ENCODE peak calls at places on chromosomes 12 and 14, in four cellular contexts. One of them, this sample, is unnamed. For H3K4me1, H3K27me3 and H3K9me3, the result is how much of the 10 kb centered on the place peaks cover.

GRCh38 chr14:97757491-97757890 is 960.3 kb downstream of the VRK1 start:
- DNase-seq in endodermal cell: no peak
- DNase-seq in stomach: no peak
- DNase-seq in hepatocyte: no peak
- DNase-seq in this sample: no peak

GRCh38 chr14:22925513-22925912 is 3.7 kb downstream of the PRMT5 start:
- DNase-seq in hepatocyte: no peak
- DNase-seq in endodermal cell: no peak
- DNase-seq in stomach: no peak
- DNase-seq in this sample: no peak

GRCh38 chr14:74963705-74964271 is 8.4 kb upstream of the PGF start:
- DNase-seq in endodermal cell: no peak
- DNase-seq in stomach: no peak
- DNase-seq in hepatocyte: no peak
- DNase-seq in this sample: no peak

GRCh38 chr12:94659531-94659930 is 9.2 kb upstream of the TMCC3 start:
- DNase-seq in stomach: no peak
- DNase-seq in endodermal cell: no peak
- DNase-seq in hepatocyte: no peak
- DNase-seq in this sample: no peak

GRCh38 chr12:70366581-70367267 is 634 bp downstream of the KCNMB4 start:
- DNase-seq in hepatocyte: peak
- DNase-seq in stomach: peak
- DNase-seq in endodermal cell: peak
- DNase-seq in this sample: peak

GRCh38 chr14:99881011-99881410 is 87.8 kb downstream of the EML1 start:
- DNase-seq in endodermal cell: no peak
- DNase-seq in stomach: no peak
- DNase-seq in hepatocyte: no peak
- DNase-seq in this sample: no peak

GRCh38 chr12:52277486-52278245 is 3.2 kb downstream of the KRT86 start:
- DNase-seq in hepatocyte: no peak
- DNase-seq in stomach: peak
- DNase-seq in endodermal cell: peak
- DNase-seq in this sample: no peak

GRCh38 chr14:94936411-94936892 is 166.5 kb upstream of the GSC start:
- DNase-seq in endodermal cell: no peak
- DNase-seq in stomach: peak
- DNase-seq in hepatocyte: peak
- DNase-seq in this sample: peak

GRCh38 chr12:67701121-67701520 is 52.6 kb downstream of the DYRK2 start:
- DNase-seq in stomach: no peak
- DNase-seq in hepatocyte: no peak
- DNase-seq in endodermal cell: no peak
- DNase-seq in this sample: no peak

GRCh38 chr12:1496162-1496925 is 98.0 kb downstream of the FBXL14 start:
- DNase-seq in hepatocyte: no peak
- DNase-seq in stomach: peak
- DNase-seq in endodermal cell: peak
- DNase-seq in this sample: no peak

GRCh38 chr14:88437659-88438058 is 52.2 kb downstream of the SPATA7 start:
- DNase-seq in endodermal cell: no peak
- DNase-seq in hepatocyte: no peak
- DNase-seq in stomach: no peak
- DNase-seq in this sample: no peak

GRCh38 chr14:95311752-95312151 is 8.0 kb downstream of the CLMN start:
- DNase-seq in stomach: no peak
- DNase-seq in hepatocyte: no peak
- DNase-seq in endodermal cell: no peak
- DNase-seq in this sample: no peak

GRCh38 chr12:47894652-47895051 is 10.1 kb downstream of the VDR start:
- DNase-seq in stomach: no peak
- DNase-seq in endodermal cell: peak
- DNase-seq in hepatocyte: no peak
- DNase-seq in this sample: no peak

GRCh38 chr12:47896022-47896421 is 8.8 kb downstream of the VDR start:
- DNase-seq in endodermal cell: no peak
- DNase-seq in stomach: no peak
- DNase-seq in hepatocyte: no peak
- DNase-seq in this sample: no peak

GRCh38 chr12:47899466-47899865 is 5.3 kb downstream of the VDR start:
- DNase-seq in endodermal cell: no peak
- DNase-seq in stomach: no peak
- DNase-seq in hepatocyte: no peak
- DNase-seq in this sample: no peak

GRCh38 chr12:47894068-47894467 is 10.7 kb downstream of the VDR start:
- DNase-seq in endodermal cell: peak
- DNase-seq in stomach: no peak
- DNase-seq in hepatocyte: no peak
- DNase-seq in this sample: no peak

GRCh38 chr12:47896633-47897032 is 8.2 kb downstream of the VDR start:
- DNase-seq in stomach: no peak
- DNase-seq in endodermal cell: peak
- DNase-seq in hepatocyte: no peak
- DNase-seq in this sample: no peak
- H3K4me1 ChIP-seq in stomach: under half
- H3K4me1 ChIP-seq in endodermal cell: under half
- H3K4me1 ChIP-seq in hepatocyte: under half
- H3K4me1 ChIP-seq in this sample: under half

GRCh38 chr12:111429760-111430417 is 24.2 kb downstream of the SH2B3 start:
- DNase-seq in stomach: no peak
- DNase-seq in endodermal cell: no peak
- DNase-seq in hepatocyte: no peak
- DNase-seq in this sample: no peak
- H3K27me3 ChIP-seq in stomach: under half
- H3K27me3 ChIP-seq in endodermal cell: under half
- H3K27me3 ChIP-seq in hepatocyte: under half
- H3K27me3 ChIP-seq in this sample: under half

DNA sequence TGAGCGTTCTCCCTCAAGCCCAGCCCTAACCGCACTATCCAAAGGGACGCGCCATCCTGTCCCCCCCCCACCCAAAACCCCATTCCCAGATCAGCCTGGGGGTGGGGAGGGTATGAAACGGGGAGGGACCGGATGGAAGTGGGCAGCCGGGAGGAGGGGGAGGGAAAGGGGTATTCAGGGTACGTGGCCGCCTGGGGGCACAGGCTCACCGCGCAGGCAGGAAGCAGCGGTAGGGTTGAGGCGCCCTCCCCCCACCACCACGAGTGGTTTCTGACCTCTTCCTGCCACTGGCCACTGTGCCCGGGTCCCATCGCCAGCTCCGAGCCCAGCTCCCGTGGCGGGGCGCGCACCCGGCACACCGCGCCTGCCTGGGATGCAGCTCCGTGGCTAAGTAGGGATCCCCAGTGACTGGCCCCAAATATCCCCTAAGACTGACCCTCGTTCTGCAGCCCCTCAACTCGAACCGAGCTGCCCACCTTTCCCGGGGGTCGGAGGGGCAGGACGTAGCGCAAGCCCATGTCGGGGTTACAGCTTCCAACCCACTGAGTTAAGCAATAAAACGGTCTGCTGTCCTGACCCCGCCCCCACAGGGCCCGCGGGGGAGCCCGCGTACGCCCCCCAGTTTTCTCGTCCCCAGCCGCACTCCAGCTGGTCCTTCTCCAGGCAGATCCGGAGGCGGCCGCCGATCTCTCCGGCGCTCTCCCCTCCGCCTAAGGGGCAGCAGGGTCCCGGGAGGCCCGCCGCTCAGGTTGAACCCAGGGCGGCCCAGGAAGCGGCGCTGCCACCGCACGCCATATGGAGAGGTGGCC is 1.2 kb downstream of the ACTN1 start:
- DNase-seq in stomach: peak
- DNase-seq in endodermal cell: peak
- DNase-seq in hepatocyte: peak
- DNase-seq in this sample: peak
- H3K9me3 ChIP-seq in stomach: under half
- H3K9me3 ChIP-seq in endodermal cell: under half
- H3K9me3 ChIP-seq in hepatocyte: under half
- H3K9me3 ChIP-seq in this sample: under half

DNA sequence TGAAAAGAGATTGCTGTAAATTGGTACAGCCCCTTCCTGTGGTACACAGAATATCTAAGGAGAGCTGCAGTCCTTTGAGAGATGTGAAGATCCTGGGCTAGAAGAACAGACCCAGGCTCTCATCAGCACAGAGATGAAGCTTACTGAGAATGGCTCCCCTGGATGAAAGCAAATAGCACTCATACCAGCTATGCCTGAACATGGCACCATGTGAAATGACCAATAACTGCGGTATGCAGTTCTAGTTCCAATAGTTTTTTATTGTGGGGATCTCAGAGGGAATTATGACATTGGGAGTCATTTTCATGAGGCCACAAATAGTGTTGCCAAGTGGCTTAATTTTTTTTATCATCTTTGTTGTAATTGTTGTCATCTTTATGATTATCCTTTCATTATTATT is 15.4 kb upstream of the TRHDE start:
- DNase-seq in hepatocyte: no peak
- DNase-seq in endodermal cell: no peak
- DNase-seq in stomach: no peak
- DNase-seq in this sample: no peak
- H3K4me1 ChIP-seq in hepatocyte: under half
- H3K4me1 ChIP-seq in endodermal cell: under half
- H3K4me1 ChIP-seq in stomach: under half
- H3K4me1 ChIP-seq in this sample: under half

GRCh38 chr12:130073721-130074120 is 88.5 kb upstream of the FZD10 start:
- DNase-seq in stomach: no peak
- DNase-seq in endodermal cell: no peak
- DNase-seq in hepatocyte: no peak
- DNase-seq in this sample: no peak
- H3K27me3 ChIP-seq in stomach: under half
- H3K27me3 ChIP-seq in endodermal cell: under half
- H3K27me3 ChIP-seq in hepatocyte: under half
- H3K27me3 ChIP-seq in this sample: under half

DNA sequence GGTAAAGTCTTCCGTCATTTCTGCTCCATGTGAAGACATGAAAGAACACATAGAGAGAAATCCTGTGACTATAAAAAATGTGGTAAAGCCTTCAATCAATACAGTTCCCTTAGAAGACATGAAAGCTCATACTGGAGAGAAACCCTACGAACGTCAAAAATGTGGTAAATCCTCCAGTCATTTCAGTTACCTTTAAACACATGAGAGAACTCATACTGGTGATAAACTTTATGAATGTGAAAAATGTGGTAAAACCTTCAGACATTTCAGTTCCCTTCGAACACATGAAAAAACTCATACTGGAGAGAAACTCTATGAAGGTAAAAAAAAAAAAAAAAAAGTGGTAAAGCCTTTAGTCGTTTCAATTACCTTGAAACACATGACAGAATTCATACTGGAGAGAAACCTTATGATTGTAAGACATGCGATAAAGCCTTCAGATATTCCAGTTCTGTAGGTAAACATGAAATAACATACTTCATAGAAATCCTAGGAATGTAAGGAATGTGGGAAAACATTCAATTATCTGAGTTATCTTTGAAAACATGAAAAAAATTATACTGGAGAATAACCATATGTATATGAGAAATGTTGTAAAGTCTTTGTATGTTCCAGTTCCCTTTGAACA is 60.4 kb downstream of the MAP4K5 start:
- DNase-seq in endodermal cell: no peak
- DNase-seq in stomach: no peak
- DNase-seq in hepatocyte: no peak
- DNase-seq in this sample: no peak
- H3K9me3 ChIP-seq in endodermal cell: under half
- H3K9me3 ChIP-seq in stomach: under half
- H3K9me3 ChIP-seq in hepatocyte: under half
- H3K9me3 ChIP-seq in this sample: under half

DNA sequence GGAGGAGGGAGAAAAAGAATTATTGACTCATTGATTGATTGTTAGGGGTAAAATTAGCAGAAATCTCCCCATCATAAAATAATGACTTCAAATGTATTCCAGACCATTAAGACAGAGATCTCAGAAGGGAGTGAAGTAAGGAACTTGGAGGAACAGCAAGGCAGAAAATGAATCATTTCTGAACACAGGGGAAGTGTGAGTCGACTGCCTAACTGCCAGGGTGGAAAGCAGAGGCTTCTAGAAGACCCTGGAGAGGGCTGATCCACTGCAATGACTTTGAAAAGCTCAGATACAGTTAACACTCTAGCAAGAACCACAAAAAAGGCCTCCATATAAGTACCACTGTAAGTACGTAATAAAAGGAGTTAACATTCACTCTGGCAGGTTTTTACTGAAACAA is 9.7 kb downstream of the GLTP start:
- DNase-seq in stomach: no peak
- DNase-seq in endodermal cell: no peak
- DNase-seq in hepatocyte: no peak
- DNase-seq in this sample: no peak
- H3K4me1 ChIP-seq in stomach: under half
- H3K4me1 ChIP-seq in endodermal cell: under half
- H3K4me1 ChIP-seq in hepatocyte: under half
- H3K4me1 ChIP-seq in this sample: under half

GRCh38 chr12:131617596-131618302 is 93.1 kb upstream of the SFSWAP start:
- DNase-seq in hepatocyte: no peak
- DNase-seq in stomach: no peak
- DNase-seq in endodermal cell: no peak
- DNase-seq in this sample: no peak
- H3K27me3 ChIP-seq in hepatocyte: under half
- H3K27me3 ChIP-seq in stomach: under half
- H3K27me3 ChIP-seq in endodermal cell: under half
- H3K27me3 ChIP-seq in this sample: under half

GRCh38 chr14:82422186-82422585 is 888.5 kb upstream of the SEL1L start:
- DNase-seq in endodermal cell: no peak
- DNase-seq in stomach: no peak
- DNase-seq in hepatocyte: no peak
- DNase-seq in this sample: no peak
- H3K9me3 ChIP-seq in endodermal cell: under half
- H3K9me3 ChIP-seq in stomach: under half
- H3K9me3 ChIP-seq in hepatocyte: under half
- H3K9me3 ChIP-seq in this sample: under half

DNA sequence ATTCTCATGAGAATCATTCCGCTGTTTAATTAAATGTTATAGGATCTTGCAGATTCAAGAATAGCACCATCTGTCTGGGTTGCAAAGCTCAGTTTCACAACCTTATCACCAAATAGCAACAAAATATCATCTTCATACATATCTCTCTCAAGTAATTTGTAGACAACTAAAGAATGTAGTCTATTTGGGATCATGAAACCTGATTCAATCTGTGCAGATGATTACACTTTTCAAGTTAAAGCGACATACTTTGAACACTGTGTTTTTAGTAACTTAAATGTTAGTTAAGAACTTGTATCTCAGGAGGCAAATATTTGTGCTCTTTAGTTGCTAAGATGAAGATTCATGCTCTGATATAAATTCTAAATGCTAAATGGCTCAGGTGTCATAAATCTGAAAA is 14.8 kb downstream of the MED13L start:
- DNase-seq in stomach: no peak
- DNase-seq in hepatocyte: no peak
- DNase-seq in endodermal cell: no peak
- DNase-seq in this sample: no peak
- H3K4me1 ChIP-seq in stomach: under half
- H3K4me1 ChIP-seq in hepatocyte: under half
- H3K4me1 ChIP-seq in endodermal cell: under half
- H3K4me1 ChIP-seq in this sample: under half